ENCODE peak calls at places on chromosomes 12 and 14, in seven cellular contexts. One of them, this sample, is unnamed. For H3K4me1, the result is how much of the 10 kb centered on the place peaks cover.

GRCh38 chr12:78396538-78396937 is 468.0 kb upstream of the SYT1 start:
- DNase-seq in gastrocnemius medialis: no peak
- DNase-seq in stomach: no peak
- DNase-seq in esophagus squamous epithelium: no peak
- DNase-seq in HCT116: no peak
- DNase-seq in A549: no peak
- DNase-seq in breast epithelium: no peak
- DNase-seq in this sample: no peak

GRCh38 chr12:8644345-8645248 is 18.0 kb downstream of the MFAP5 start:
- DNase-seq in gastrocnemius medialis: no peak
- DNase-seq in breast epithelium: no peak
- DNase-seq in stomach: no peak
- DNase-seq in A549: no peak
- DNase-seq in esophagus squamous epithelium: no peak
- DNase-seq in HCT116: no peak
- DNase-seq in this sample: peak

GRCh38 chr14:91138511-91139359 is 24.9 kb downstream of the DGLUCY start:
- DNase-seq in stomach: no peak
- DNase-seq in esophagus squamous epithelium: no peak
- DNase-seq in A549: peak
- DNase-seq in breast epithelium: no peak
- DNase-seq in HCT116: no peak
- DNase-seq in gastrocnemius medialis: peak
- DNase-seq in this sample: no peak

GRCh38 chr12:96617178-96617577 is 127.8 kb downstream of the CFAP54 start:
- DNase-seq in esophagus squamous epithelium: no peak
- DNase-seq in breast epithelium: no peak
- DNase-seq in gastrocnemius medialis: no peak
- DNase-seq in stomach: no peak
- DNase-seq in HCT116: no peak
- DNase-seq in A549: no peak
- DNase-seq in this sample: no peak

GRCh38 chr12:106907411-106907810 is 48.3 kb upstream of the TMEM263 start:
- DNase-seq in HCT116: no peak
- DNase-seq in gastrocnemius medialis: no peak
- DNase-seq in stomach: no peak
- DNase-seq in breast epithelium: no peak
- DNase-seq in esophagus squamous epithelium: no peak
- DNase-seq in A549: no peak
- DNase-seq in this sample: no peak

GRCh38 chr12:1413930-1414329 is 180.5 kb downstream of the FBXL14 start:
- DNase-seq in A549: no peak
- DNase-seq in stomach: no peak
- DNase-seq in esophagus squamous epithelium: no peak
- DNase-seq in HCT116: no peak
- DNase-seq in breast epithelium: no peak
- DNase-seq in gastrocnemius medialis: no peak
- DNase-seq in this sample: no peak

GRCh38 chr12:119700078-119700477 is 32.1 kb downstream of the PRKAB1 start:
- DNase-seq in breast epithelium: no peak
- DNase-seq in stomach: no peak
- DNase-seq in gastrocnemius medialis: no peak
- DNase-seq in HCT116: no peak
- DNase-seq in A549: no peak
- DNase-seq in esophagus squamous epithelium: no peak
- DNase-seq in this sample: no peak

GRCh38 chr14:99164712-99165111 is 107.3 kb downstream of the BCL11B start:
- DNase-seq in HCT116: no peak
- DNase-seq in esophagus squamous epithelium: no peak
- DNase-seq in stomach: peak
- DNase-seq in A549: no peak
- DNase-seq in breast epithelium: no peak
- DNase-seq in gastrocnemius medialis: no peak
- DNase-seq in this sample: no peak

GRCh38 chr14:76274324-76274723 is 101.6 kb upstream of the ESRRB start:
- DNase-seq in gastrocnemius medialis: no peak
- DNase-seq in esophagus squamous epithelium: no peak
- DNase-seq in HCT116: no peak
- DNase-seq in breast epithelium: no peak
- DNase-seq in stomach: no peak
- DNase-seq in A549: no peak
- DNase-seq in this sample: no peak

GRCh38 chr12:130545475-130545874 is 170.6 kb downstream of the RIMBP2 start:
- DNase-seq in A549: no peak
- DNase-seq in esophagus squamous epithelium: no peak
- DNase-seq in stomach: no peak
- DNase-seq in HCT116: no peak
- DNase-seq in gastrocnemius medialis: no peak
- DNase-seq in breast epithelium: no peak
- DNase-seq in this sample: no peak

GRCh38 chr12:108442910-108443309 is 72.2 kb upstream of the FICD start:
- DNase-seq in gastrocnemius medialis: no peak
- DNase-seq in breast epithelium: no peak
- DNase-seq in A549: no peak
- DNase-seq in esophagus squamous epithelium: no peak
- DNase-seq in stomach: no peak
- DNase-seq in HCT116: no peak
- DNase-seq in this sample: no peak

GRCh38 chr12:108442077-108442476 is 73.0 kb upstream of the FICD start:
- DNase-seq in stomach: no peak
- DNase-seq in breast epithelium: peak
- DNase-seq in gastrocnemius medialis: no peak
- DNase-seq in HCT116: no peak
- DNase-seq in esophagus squamous epithelium: no peak
- DNase-seq in A549: no peak
- DNase-seq in this sample: no peak

GRCh38 chr12:108438687-108439086 is 76.4 kb upstream of the FICD start:
- DNase-seq in gastrocnemius medialis: no peak
- DNase-seq in stomach: no peak
- DNase-seq in HCT116: no peak
- DNase-seq in A549: no peak
- DNase-seq in esophagus squamous epithelium: no peak
- DNase-seq in breast epithelium: no peak
- DNase-seq in this sample: no peak

GRCh38 chr12:108441549-108441948 is 73.5 kb upstream of the FICD start:
- DNase-seq in esophagus squamous epithelium: no peak
- DNase-seq in A549: no peak
- DNase-seq in stomach: no peak
- DNase-seq in breast epithelium: no peak
- DNase-seq in HCT116: no peak
- DNase-seq in gastrocnemius medialis: no peak
- DNase-seq in this sample: no peak

DNA sequence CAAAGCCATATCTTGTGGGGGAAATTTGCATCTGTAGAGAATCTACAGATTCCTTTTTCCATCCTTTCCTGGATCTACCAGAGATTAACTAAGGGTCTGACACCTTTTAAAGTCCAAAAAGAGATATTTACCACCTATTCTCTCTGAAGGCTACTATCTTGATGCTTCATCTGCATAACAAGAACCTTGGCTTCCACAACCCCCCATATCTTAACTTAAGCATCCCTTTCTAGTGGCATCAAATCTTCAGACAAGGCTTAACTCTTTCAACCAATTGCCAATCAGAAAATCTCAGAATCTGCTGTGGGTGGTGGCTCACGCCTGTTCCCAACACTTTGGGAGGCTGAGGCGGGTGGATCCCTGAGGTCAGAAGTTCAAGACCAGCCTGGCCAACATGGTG is 74.3 kb upstream of the FICD start:
- DNase-seq in stomach: no peak
- DNase-seq in esophagus squamous epithelium: no peak
- DNase-seq in gastrocnemius medialis: no peak
- DNase-seq in HCT116: no peak
- DNase-seq in A549: no peak
- DNase-seq in breast epithelium: no peak
- DNase-seq in this sample: no peak
- TF ChIP-seq POLR2A in stomach: no peak
- TF ChIP-seq POLR2A in esophagus squamous epithelium: no peak
- TF ChIP-seq POLR2A in gastrocnemius medialis: no peak
- TF ChIP-seq POLR2A in HCT116: no peak
- TF ChIP-seq POLR2A in A549: no peak
- TF ChIP-seq POLR2A in breast epithelium: no peak
- TF ChIP-seq POLR2A in this sample: no peak

GRCh38 chr14:32693114-32693513 is 245.6 kb upstream of the NPAS3 start:
- DNase-seq in esophagus squamous epithelium: no peak
- DNase-seq in stomach: no peak
- DNase-seq in gastrocnemius medialis: no peak
- DNase-seq in HCT116: no peak
- DNase-seq in breast epithelium: no peak
- DNase-seq in A549: no peak
- DNase-seq in this sample: no peak
- H3K4me1 ChIP-seq in esophagus squamous epithelium: under half
- H3K4me1 ChIP-seq in stomach: under half
- H3K4me1 ChIP-seq in gastrocnemius medialis: under half
- H3K4me1 ChIP-seq in HCT116: under half
- H3K4me1 ChIP-seq in breast epithelium: under half
- H3K4me1 ChIP-seq in A549: under half
- H3K4me1 ChIP-seq in this sample: under half

DNA sequence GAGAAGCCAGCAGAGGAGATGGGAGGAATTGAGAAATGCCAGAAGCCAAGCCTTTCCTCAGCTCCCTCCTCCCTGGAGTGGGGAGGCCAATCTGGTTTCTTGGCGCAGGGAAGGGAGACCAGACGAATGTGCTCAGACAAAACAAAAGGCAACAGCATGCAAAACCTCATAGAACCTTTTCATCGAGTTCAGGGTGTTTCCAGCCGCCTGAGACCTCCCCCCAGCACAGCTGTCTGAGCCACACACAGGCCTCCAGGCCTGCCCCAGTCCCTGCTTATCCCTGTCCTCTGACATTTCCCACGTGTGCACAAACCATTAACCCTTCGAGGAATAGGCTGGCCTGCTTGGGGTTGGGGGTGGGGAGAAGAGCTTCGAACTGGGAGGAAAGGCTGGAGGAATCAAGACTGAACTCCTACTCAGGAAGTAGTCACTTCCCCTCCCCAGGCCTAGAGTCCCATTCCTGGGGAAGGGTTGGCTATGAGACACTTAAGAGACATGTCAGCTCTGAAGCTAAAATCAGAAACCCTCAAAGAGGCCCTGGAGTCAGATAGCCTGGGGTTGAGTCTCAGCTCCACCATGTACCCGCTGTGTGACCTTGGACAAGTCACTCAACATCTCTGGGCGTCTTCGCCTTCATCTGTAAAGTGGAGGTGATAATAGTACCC is 10.7 kb downstream of the TBX3 start:
- DNase-seq in A549: no peak
- DNase-seq in gastrocnemius medialis: peak
- DNase-seq in esophagus squamous epithelium: no peak
- DNase-seq in breast epithelium: peak
- DNase-seq in stomach: no peak
- DNase-seq in HCT116: no peak
- DNase-seq in this sample: peak
- TF ChIP-seq POLR2A in A549: no peak
- TF ChIP-seq POLR2A in gastrocnemius medialis: no peak
- TF ChIP-seq POLR2A in esophagus squamous epithelium: no peak
- TF ChIP-seq POLR2A in breast epithelium: no peak
- TF ChIP-seq POLR2A in stomach: no peak
- TF ChIP-seq POLR2A in HCT116: no peak
- TF ChIP-seq POLR2A in this sample: no peak

DNA sequence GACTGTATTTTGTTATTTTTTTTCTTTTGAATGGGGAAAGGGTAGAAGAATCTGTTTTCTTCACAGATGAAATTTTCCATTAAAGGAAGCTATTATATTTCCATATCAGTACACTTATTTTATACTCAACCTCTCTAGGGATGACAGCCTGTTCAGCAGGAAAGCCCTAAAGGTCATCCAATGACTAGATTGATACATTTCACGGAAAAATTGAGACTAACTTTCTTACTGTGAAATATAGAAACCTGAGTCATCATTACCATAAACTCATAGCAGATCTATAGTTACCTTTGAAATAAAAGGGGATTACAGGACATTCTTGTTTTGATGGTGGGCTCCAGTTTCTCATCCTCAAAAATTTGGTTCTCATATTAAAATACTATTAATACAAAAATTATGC is 36.1 kb upstream of the PTCSC3 start:
- DNase-seq in A549: no peak
- DNase-seq in stomach: no peak
- DNase-seq in HCT116: no peak
- DNase-seq in esophagus squamous epithelium: no peak
- DNase-seq in gastrocnemius medialis: no peak
- DNase-seq in breast epithelium: no peak
- DNase-seq in this sample: no peak
- H3K4me1 ChIP-seq in A549: under half
- H3K4me1 ChIP-seq in stomach: under half
- H3K4me1 ChIP-seq in HCT116: under half
- H3K4me1 ChIP-seq in esophagus squamous epithelium: under half
- H3K4me1 ChIP-seq in gastrocnemius medialis: under half
- H3K4me1 ChIP-seq in breast epithelium: under half
- H3K4me1 ChIP-seq in this sample: under half

GRCh38 chr12:93183940-93184663 is 193.6 kb upstream of the NUDT4 start:
- DNase-seq in esophagus squamous epithelium: no peak
- DNase-seq in A549: no peak
- DNase-seq in stomach: no peak
- DNase-seq in gastrocnemius medialis: peak
- DNase-seq in breast epithelium: no peak
- DNase-seq in HCT116: no peak
- DNase-seq in this sample: peak
- TF ChIP-seq POLR2A in esophagus squamous epithelium: no peak
- TF ChIP-seq POLR2A in A549: no peak
- TF ChIP-seq POLR2A in stomach: no peak
- TF ChIP-seq POLR2A in gastrocnemius medialis: no peak
- TF ChIP-seq POLR2A in breast epithelium: no peak
- TF ChIP-seq POLR2A in HCT116: no peak
- TF ChIP-seq POLR2A in this sample: no peak

GRCh38 chr12:85462888-85463287 is 182.9 kb downstream of the ALX1 start:
- DNase-seq in A549: no peak
- DNase-seq in esophagus squamous epithelium: no peak
- DNase-seq in stomach: no peak
- DNase-seq in breast epithelium: no peak
- DNase-seq in gastrocnemius medialis: no peak
- DNase-seq in HCT116: no peak
- DNase-seq in this sample: no peak
- H3K4me1 ChIP-seq in A549: under half
- H3K4me1 ChIP-seq in esophagus squamous epithelium: under half
- H3K4me1 ChIP-seq in stomach: under half
- H3K4me1 ChIP-seq in breast epithelium: under half
- H3K4me1 ChIP-seq in gastrocnemius medialis: under half
- H3K4me1 ChIP-seq in HCT116: under half
- H3K4me1 ChIP-seq in this sample: under half